ENCODE peak calls at places on chromosomes 6 and 20, in eight cellular contexts. Q is CD4-positive, alpha-beta T cell; N is D341Med; O is amniotic stem cell; E is GM04504; X is foreskin fibroblast; C is ovary; P is AG04450. A is an unnamed sample.
A peak's percentile ranks its signal among the peaks of the same experiment; 100 is the strongest.

GRCh38 chr6:43725643-43726580 is 38.3 kb upstream of the MRPS18A start:
- DNase-seq in Q (no peak), N (no peak), O (no peak), E (no peak), X (no peak), C (no peak), P (no peak), A (no peak)

GRCh38 chr20:34560141-34560523 is 1.6 kb downstream of the MAP1LC3A start:
- DNase-seq in Q (no peak), N (no peak), O (no peak), E (no peak), X (no peak), C (peak; percentile 55), P (no peak), A (no peak)

GRCh38 chr6:3363296-3364025 is 93.4 kb downstream of the SLC22A23 start:
- DNase-seq in Q (no peak), N (no peak), O (no peak), E (no peak), X (no peak), C (no peak), P (no peak), A (no peak)

GRCh38 chr20:45848421-45848820 is 8.8 kb downstream of the ACOT8 start:
- DNase-seq in Q (no peak), N (no peak), O (no peak), E (no peak), X (no peak), C (no peak), P (no peak), A (no peak)

GRCh38 chr6:90399970-90400369 is 103.3 kb upstream of the BACH2 start:
- DNase-seq in Q (no peak), N (no peak), O (no peak), E (no peak), X (no peak), C (no peak), P (no peak), A (no peak)

GRCh38 chr20:17849901-17850673 is 118.5 kb downstream of the SNX5 start:
- DNase-seq in Q (no peak), N (no peak), O (peak; percentile 91), E (peak; percentile 98), X (peak; percentile 99), C (no peak), P (peak; percentile 89), A (peak; percentile 98)

GRCh38 chr6:148677594-148678476 is 69.0 kb upstream of the UST start:
- DNase-seq in Q (no peak), N (no peak), O (no peak), E (no peak), X (no peak), C (no peak), P (no peak), A (no peak)

GRCh38 chr6:48490658-48491057 is 379.7 kb upstream of the PTCHD4 start:
- DNase-seq in Q (no peak), N (no peak), O (no peak), E (no peak), X (no peak), C (no peak), P (no peak), A (no peak)

GRCh38 chr6:33583591-33584155 is 3.6 kb upstream of the BAK1 start:
- DNase-seq in Q (no peak), N (peak; percentile 70), O (no peak), E (no peak), X (no peak), C (no peak), P (no peak), A (no peak)

GRCh38 chr6:37607949-37608348 is 89.7 kb downstream of the MDGA1 start:
- DNase-seq in Q (no peak), N (no peak), O (no peak), E (no peak), X (no peak), C (no peak), P (peak; percentile 15), A (peak; percentile 44)

GRCh38 chr6:78864957-78865356 is 2.4 kb upstream of the IRAK1BP1 start:
- DNase-seq in Q (no peak), N (no peak), O (no peak), E (no peak), X (no peak), C (no peak), P (no peak), A (no peak)

GRCh38 chr6:155510879-155511278 is 55.2 kb upstream of the NOX3 start:
- DNase-seq in Q (no peak), N (no peak), O (no peak), E (no peak), X (no peak), C (no peak), P (no peak), A (no peak)

GRCh38 chr6:141667580-141668309 is 465.0 kb upstream of the GJE1 start:
- DNase-seq in Q (no peak), N (no peak), O (no peak), E (no peak), X (no peak), C (no peak), P (no peak), A (peak; percentile 20)

GRCh38 chr20:62603021-62603906 is 39.0 kb upstream of the SLCO4A1 start:
- DNase-seq in Q (no peak), N (no peak), O (no peak), E (no peak), X (peak; percentile 84), C (no peak), P (no peak), A (peak; percentile 18)

GRCh38 chr6:139977887-139978332 is 603.5 kb upstream of the CITED2 start:
- DNase-seq in Q (no peak), N (no peak), O (no peak), E (peak; percentile 42), X (peak; percentile 84), C (no peak), P (no peak), A (peak; percentile 62)

GRCh38 chr6:128493877-128494276 is 26.5 kb downstream of the PTPRK start:
- DNase-seq in Q (no peak), N (no peak), O (no peak), E (no peak), X (no peak), C (no peak), P (no peak), A (no peak)

GRCh38 chr6:113403966-113404575 is 453.1 kb upstream of the MARCKS start:
- DNase-seq in Q (no peak), N (no peak), O (no peak), E (no peak), X (no peak), C (no peak), P (no peak), A (no peak)

GRCh38 chr6:79538481-79538971 is 1.3 kb upstream of the LCA5 start:
- DNase-seq in Q (no peak), N (no peak), O (no peak), E (no peak), X (no peak), C (no peak), P (no peak), A (peak; percentile 25)

GRCh38 chr20:48584391-48585249 is 243.2 kb downstream of the PREX1 start:
- DNase-seq in Q (no peak), N (no peak), O (no peak), E (no peak), X (no peak), C (no peak), P (no peak), A (no peak)

A was measured in fibroblast of lung.